ENCODE peak calls at places on chromosomes 6 and 20, in seven cellular contexts. J is suprapubic skin, H is HepG2, U is transverse colon, Q is stomach, O is vagina, V is breast epithelium. A is an unnamed sample.
A peak's percentile ranks its signal among the peaks of the same experiment; 100 is the strongest.

GRCh38 chr6:11538049-11538798 is 675 bp downstream of the TMEM170B start:
- DNase-seq in J (peak; percentile 74), H (no peak), U (peak; percentile 17), Q (peak; percentile 30), O (no peak), V (no peak), A (peak; percentile 90)

GRCh38 chr6:82298012-82298411 is 50.5 kb upstream of the IBTK start:
- DNase-seq in J (no peak), H (no peak), U (no peak), Q (no peak), O (no peak), V (no peak), A (peak; percentile 32)

GRCh38 chr6:166595061-166595780 is 8.7 kb upstream of the RAMACL start:
- DNase-seq in J (no peak), H (no peak), U (no peak), Q (no peak), O (no peak), V (no peak), A (no peak)

GRCh38 chr6:88165877-88166492 is at the start of gene CNR1:
- DNase-seq in J (no peak), H (no peak), U (peak; percentile 84), Q (peak; percentile 52), O (no peak), V (no peak), A (peak; percentile 95)

GRCh38 chr6:168951224-168951616 is 302.4 kb downstream of the THBS2 start:
- DNase-seq in J (no peak), H (no peak), U (no peak), Q (no peak), O (no peak), V (no peak), A (no peak)

GRCh38 chr6:44219053-44219814 is 2.5 kb downstream of the MYMX start:
- DNase-seq in J (peak; percentile 90), H (peak; percentile 80), U (peak; percentile 85), Q (peak; percentile 88), O (no peak), V (peak; percentile 75), A (peak; percentile 94)

GRCh38 chr6:4613381-4613780 is 162.8 kb upstream of the CDYL start:
- DNase-seq in J (no peak), H (no peak), U (no peak), Q (no peak), O (no peak), V (no peak), A (no peak)

GRCh38 chr6:127481081-127481480 is 21.9 kb upstream of the KIAA0408 start:
- DNase-seq in J (no peak), H (no peak), U (no peak), Q (no peak), O (no peak), V (no peak), A (no peak)

GRCh38 chr6:125658759-125659431 is 90.5 kb upstream of the HEY2 start:
- DNase-seq in J (no peak), H (no peak), U (no peak), Q (no peak), O (no peak), V (peak; percentile 34), A (no peak)

GRCh38 chr6:49384913-49385312 is 78.1 kb downstream of the MMUT start:
- DNase-seq in J (no peak), H (no peak), U (no peak), Q (no peak), O (no peak), V (no peak), A (no peak)

GRCh38 chr6:140441256-140441655 is 1066.8 kb upstream of the CITED2 start:
- DNase-seq in J (peak; percentile 67), H (peak; percentile 46), U (peak; percentile 41), Q (peak; percentile 46), O (no peak), V (peak; percentile 30), A (peak; percentile 52)

GRCh38 chr6:167804281-167805013 is 22.3 kb upstream of the AFDN start:
- DNase-seq in J (no peak), H (no peak), U (no peak), Q (no peak), O (no peak), V (no peak), A (no peak)

GRCh38 chr6:40287296-40287820 is 299.8 kb downstream of the LRFN2 start:
- DNase-seq in J (no peak), H (no peak), U (no peak), Q (no peak), O (no peak), V (no peak), A (no peak)

GRCh38 chr20:57769756-57770155 is 59.9 kb upstream of the PMEPA1 start:
- DNase-seq in J (peak; percentile 14), H (no peak), U (no peak), Q (no peak), O (no peak), V (no peak), A (no peak)

GRCh38 chr20:62131560-62132320 is 9.5 kb downstream of the LSM14B start:
- DNase-seq in J (no peak), H (no peak), U (no peak), Q (no peak), O (no peak), V (no peak), A (no peak)

GRCh38 chr6:108133594-108134179 is 32.1 kb upstream of the NR2E1 start:
- DNase-seq in J (no peak), H (peak; percentile 86), U (peak; percentile 64), Q (peak; percentile 71), O (no peak), V (peak; percentile 67), A (peak; percentile 79)

GRCh38 chr6:429515-430121 is 38.1 kb downstream of the IRF4 start:
- DNase-seq in J (no peak), H (no peak), U (no peak), Q (no peak), O (no peak), V (no peak), A (no peak)

GRCh38 chr6:6788394-6789020 is 200.0 kb downstream of the LY86 start:
- DNase-seq in J (no peak), H (no peak), U (peak; percentile 41), Q (peak; percentile 27), O (no peak), V (no peak), A (no peak)

GRCh38 chr6:154509421-154510143 is 903 bp downstream of the CNKSR3 start:
- DNase-seq in J (peak; percentile 64), H (peak; percentile 44), U (peak; percentile 34), Q (peak; percentile 37), O (no peak), V (no peak), A (peak; percentile 85)

GRCh38 chr20:19588731-19589130 is 169.3 kb upstream of the RIN2 start:
- DNase-seq in J (no peak), H (peak; percentile 16), U (no peak), Q (peak; percentile 62), O (no peak), V (peak; percentile 46), A (no peak)

GRCh38 chr6:21791596-21791995 is 198.0 kb downstream of the SOX4 start:
- DNase-seq in J (no peak), H (no peak), U (no peak), Q (no peak), O (no peak), V (no peak), A (no peak)

DNA sequence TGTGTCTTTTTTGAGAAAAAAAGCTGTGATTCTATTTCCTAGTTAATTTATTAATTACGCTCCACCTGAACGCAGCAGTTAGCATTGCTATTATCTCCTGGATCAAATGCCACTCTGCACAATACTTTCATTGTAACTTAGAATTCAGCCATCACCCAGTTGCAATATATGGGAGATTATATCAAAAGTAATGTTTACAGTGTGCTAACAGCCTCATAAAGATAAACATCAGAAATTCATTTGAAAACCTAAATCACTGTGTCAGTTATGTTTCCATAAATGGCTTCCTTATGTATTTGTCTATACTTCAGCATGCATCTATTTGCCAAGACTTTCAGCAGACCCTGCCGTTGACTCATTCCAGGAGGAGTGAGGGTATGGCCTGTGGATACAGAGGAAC is 300.1 kb downstream of the TFAP2B start:
- DNase-seq in J (no peak), H (no peak), U (no peak), Q (no peak), O (no peak), V (no peak), A (no peak)
- TF ChIP-seq POLR2AphosphoS5 in J (no peak), H (no peak), U (no peak), Q (no peak), O (no peak), V (no peak), A (no peak)

DNA sequence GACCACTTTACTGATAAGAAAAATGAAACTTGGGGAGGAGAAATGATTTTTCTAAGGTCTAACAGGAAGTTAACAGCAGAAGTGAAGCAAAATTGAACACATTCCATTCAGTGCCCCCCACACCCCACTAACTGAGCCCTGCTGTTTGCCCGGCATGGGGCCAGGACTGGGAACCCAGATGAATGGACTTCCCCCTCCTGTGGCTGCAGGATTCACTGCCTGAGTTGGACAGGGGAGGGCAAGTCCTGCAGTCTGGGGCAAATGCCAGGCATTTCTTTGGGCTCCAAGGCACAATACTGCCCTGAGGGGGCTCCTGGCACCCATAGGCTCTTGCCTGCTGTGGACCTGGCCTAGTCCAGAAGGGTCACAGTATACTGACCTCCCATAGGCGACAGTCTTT is 28.3 kb downstream of the FYN start:
- DNase-seq in J (no peak), H (peak; percentile 32), U (no peak), Q (no peak), O (no peak), V (no peak), A (no peak)
- H3K27ac ChIP-seq in J (no peak overlapping the region), H (no peak overlapping the region), U (no peak overlapping the region), Q (peak overlapping the region; percentile 68), O (no peak overlapping the region), V (peak overlapping the region; percentile 23), A (peak overlapping the region; percentile 17)

GRCh38 chr6:149264629-149265028 is 52.9 kb upstream of the TAB2 start:
- DNase-seq in J (no peak), H (peak; percentile 38), U (no peak), Q (no peak), O (no peak), V (no peak), A (no peak)
- H3K4me3 ChIP-seq in J (no peak overlapping the region), H (no peak overlapping the region), U (no peak overlapping the region), Q (no peak overlapping the region), O (no peak overlapping the region), V (no peak overlapping the region), A (no peak overlapping the region)

GRCh38 chr6:17908831-17909230 is 78.6 kb downstream of the KIF13A start:
- DNase-seq in J (no peak), H (peak; percentile 56), U (no peak), Q (no peak), O (no peak), V (no peak), A (no peak)

GRCh38 chr6:17912521-17912920 is 74.9 kb downstream of the KIF13A start:
- DNase-seq in J (no peak), H (no peak), U (no peak), Q (no peak), O (no peak), V (no peak), A (no peak)

GRCh38 chr6:17905611-17906592 is 81.5 kb downstream of the KIF13A start:
- DNase-seq in J (no peak), H (no peak), U (no peak), Q (no peak), O (no peak), V (no peak), A (no peak)

GRCh38 chr6:17907467-17908229 is 79.8 kb downstream of the KIF13A start:
- DNase-seq in J (peak; percentile 86), H (peak; percentile 52), U (peak; percentile 61), Q (peak; percentile 63), O (no peak), V (peak; percentile 51), A (peak; percentile 91)

DNA sequence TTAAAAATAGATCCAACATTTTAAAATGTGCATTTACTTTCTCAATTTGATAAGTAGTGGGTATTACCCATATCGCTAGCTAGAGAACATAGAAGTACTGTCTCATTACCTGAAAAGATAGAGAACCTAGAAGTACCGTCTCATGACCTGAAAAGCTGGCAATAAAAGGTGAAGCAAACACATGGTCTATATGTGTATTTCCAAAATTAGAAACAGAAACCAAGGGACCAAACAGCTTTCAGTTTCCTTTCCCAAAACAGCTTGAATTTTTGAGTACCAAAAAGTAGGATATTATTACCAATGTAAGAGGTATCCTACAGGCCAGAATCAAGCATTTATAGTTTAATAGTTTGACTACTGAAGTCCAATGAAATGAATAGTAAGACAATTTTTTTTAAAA is 77.3 kb downstream of the KIF13A start:
- DNase-seq in J (no peak), H (no peak), U (no peak), Q (no peak), O (no peak), V (no peak), A (no peak)
- TF ChIP-seq POLR2AphosphoS5 in J (no peak), H (no peak), U (no peak), Q (no peak), O (no peak), V (no peak), A (no peak)